ENCODE peak calls at places on chromosomes 7 and 10, in ten cellular contexts. J is ovary, K is suprapubic skin, O is sigmoid colon, F is IMR-90, U is transverse colon, D is breast epithelium, B is NB4, I is uterus, X is body of pancreas. G is an unnamed sample.

GRCh38 chr10:122346326-122346950 is 28.1 kb upstream of the PLEKHA1 start:
- DNase-seq in F (no peak), U (no peak), I (no peak), K (no peak), X (no peak), O (no peak), D (no peak), J (no peak), B (no peak), G (no peak)

GRCh38 chr10:79435271-79436065 is 10.0 kb downstream of the ZCCHC24 start:
- DNase-seq in K (peak), F (peak), D (no peak), X (no peak), U (no peak), J (peak), B (peak), I (peak), O (peak), G (no peak)

GRCh38 chr10:17737021-17737965 is 14.7 kb upstream of the TMEM236 start:
- DNase-seq in F (peak), J (peak), K (no peak), X (peak), U (no peak), O (no peak), I (no peak), D (no peak), B (peak), G (no peak)

GRCh38 chr10:98610301-98610700 is 163.6 kb upstream of the HPS1 start:
- DNase-seq in O (no peak), X (no peak), U (no peak), B (no peak), D (no peak), F (no peak), I (no peak), K (no peak), J (no peak), G (no peak)

GRCh38 chr7:51251292-51251691 is 65.3 kb downstream of the COBL start:
- DNase-seq in F (no peak), O (no peak), D (no peak), K (no peak), J (no peak), X (no peak), I (no peak), U (no peak), B (no peak), G (no peak)

GRCh38 chr7:74449809-74450397 is 3.8 kb upstream of the GTF2IRD1 start:
- DNase-seq in B (peak), X (peak), D (no peak), J (peak), K (peak), O (no peak), F (peak), I (peak), U (peak), G (peak)

GRCh38 chr10:57809961-57810360 is 457.7 kb downstream of the IPMK start:
- DNase-seq in D (no peak), K (no peak), J (no peak), F (no peak), B (no peak), I (no peak), U (no peak), X (no peak), O (no peak), G (no peak)

GRCh38 chr10:37947526-37947925 is 28.9 kb downstream of the ZNF25 start:
- DNase-seq in K (no peak), D (no peak), J (no peak), F (no peak), O (no peak), X (no peak), B (no peak), I (no peak), U (no peak), G (no peak)

GRCh38 chr7:114760477-114760876 is 161.4 kb upstream of the MDFIC start:
- DNase-seq in U (no peak), X (no peak), J (no peak), K (no peak), B (no peak), D (no peak), O (no peak), F (no peak), I (no peak), G (no peak)

GRCh38 chr10:23110722-23111660 is 15.6 kb downstream of the MSRB2 start:
- DNase-seq in B (no peak), F (no peak), O (no peak), I (no peak), J (no peak), D (no peak), K (no peak), X (no peak), U (no peak), G (no peak)

GRCh38 chr10:116660860-116661259 is 40.1 kb downstream of the PNLIPRP2 start:
- DNase-seq in D (no peak), B (no peak), J (no peak), O (no peak), X (no peak), F (no peak), U (no peak), K (no peak), I (no peak), G (no peak)

GRCh38 chr10:128095023-128095752 is 31.0 kb downstream of the MKI67 start:
- DNase-seq in O (no peak), I (no peak), F (no peak), K (no peak), J (no peak), B (peak), D (no peak), X (no peak), U (peak), G (no peak)

GRCh38 chr10:95346715-95347401 is 56.1 kb upstream of the PDLIM1 start:
- DNase-seq in X (no peak), O (no peak), F (no peak), I (no peak), U (no peak), D (no peak), B (no peak), J (no peak), K (no peak), G (no peak)

GRCh38 chr7:152133804-152134203 is 108.3 kb downstream of the GALNT11 start:
- DNase-seq in J (no peak), U (no peak), K (no peak), B (no peak), I (no peak), F (no peak), X (no peak), O (no peak), D (no peak), G (no peak)
- TF ChIP-seq POLR2A in J (no peak), U (no peak), K (no peak), B (no peak), I (no peak), F (no peak), X (no peak), O (no peak), D (no peak), G (no peak)

DNA sequence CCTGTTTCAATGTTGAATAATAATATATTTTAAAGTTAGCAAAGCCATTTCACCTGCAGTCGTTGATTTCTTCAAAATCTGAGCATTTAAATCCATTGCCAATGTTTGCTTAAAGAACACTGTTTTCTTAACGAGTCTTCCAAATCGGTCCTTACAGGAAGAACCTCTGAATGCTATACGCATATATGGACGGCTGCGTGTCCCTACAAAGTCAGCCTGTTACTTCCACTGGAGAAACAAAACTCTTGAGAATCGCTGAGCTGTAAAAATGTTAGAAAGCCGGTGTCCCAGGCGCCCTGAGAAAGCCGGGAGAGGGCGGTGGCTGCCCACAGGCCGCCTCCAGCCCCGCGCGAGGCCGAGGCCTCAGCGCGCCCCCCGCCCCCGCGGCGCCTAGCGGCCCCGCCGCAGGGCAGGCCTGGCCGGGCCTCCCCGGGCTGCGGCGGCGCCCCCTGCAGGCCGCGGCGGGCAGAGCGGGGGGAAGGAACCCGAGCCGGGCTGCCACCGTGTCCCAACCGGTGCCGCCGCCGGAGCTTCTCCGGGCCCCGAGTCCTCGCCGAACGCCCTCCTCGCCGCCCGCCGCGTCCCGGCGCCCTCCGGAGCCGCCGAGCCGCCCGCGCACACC is at the start of gene FHIP2A:
- DNase-seq in U (peak), O (peak), B (peak), J (peak), K (peak), F (peak), X (peak), I (peak), D (peak), G (peak)
- TF ChIP-seq POLR2A in U (no peak), O (no peak), B (peak), J (peak), K (peak), F (peak), X (peak), I (no peak), D (no peak), G (peak)

GRCh38 chr10:8359467-8359866 is 305.0 kb downstream of the GATA3 start:
- DNase-seq in I (no peak), U (no peak), O (no peak), B (no peak), X (no peak), K (no peak), J (no peak), D (no peak), F (no peak), G (no peak)

GRCh38 chr10:8360814-8361509 is 306.5 kb downstream of the GATA3 start:
- DNase-seq in U (no peak), I (no peak), B (no peak), K (no peak), F (no peak), O (no peak), D (no peak), X (no peak), J (no peak), G (no peak)

GRCh38 chr10:8352696-8353095 is 298.2 kb downstream of the GATA3 start:
- DNase-seq in K (no peak), J (no peak), X (no peak), B (no peak), D (no peak), F (no peak), I (no peak), U (no peak), O (no peak), G (no peak)

GRCh38 chr10:8360365-8360764 is 305.9 kb downstream of the GATA3 start:
- DNase-seq in J (no peak), F (no peak), U (no peak), K (no peak), X (no peak), D (no peak), B (no peak), O (no peak), I (no peak), G (no peak)

GRCh38 chr10:8356283-8356682 is 301.8 kb downstream of the GATA3 start:
- DNase-seq in F (no peak), U (no peak), D (no peak), J (no peak), B (no peak), X (no peak), I (no peak), K (no peak), O (no peak), G (no peak)
- TF ChIP-seq POLR2A in F (no peak), U (no peak), D (no peak), J (no peak), B (no peak), X (no peak), I (no peak), K (no peak), O (no peak), G (no peak)

GRCh38 chr10:46022978-46023702 is 7.3 kb downstream of the NCOA4 start:
- DNase-seq in D (peak), J (peak), B (peak), F (peak), K (peak), U (peak), X (peak), O (peak), I (peak), G (peak)
- TF ChIP-seq POLR2A in D (no peak), J (no peak), B (peak), F (peak), K (peak), U (peak), X (no peak), O (no peak), I (no peak), G (no peak)

DNA sequence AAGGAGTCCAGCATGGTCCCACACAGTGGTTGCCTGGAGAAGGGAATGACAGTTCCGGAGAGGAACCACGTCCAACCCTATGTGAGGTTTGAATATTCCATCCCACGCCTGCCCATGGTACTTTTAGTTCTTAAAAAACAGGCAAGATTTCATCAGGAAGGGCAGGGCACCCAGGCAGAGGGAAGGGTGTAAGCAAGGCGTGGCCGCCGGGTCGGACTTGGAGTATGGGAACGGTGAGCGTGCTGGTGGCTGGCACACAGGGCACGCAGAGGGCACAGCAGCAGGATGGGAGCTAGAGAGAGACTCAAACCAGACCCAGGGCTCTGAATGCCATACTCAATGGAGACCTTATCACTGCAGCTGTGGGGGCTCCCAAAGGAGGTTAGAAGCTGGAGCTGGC is 34.3 kb downstream of the FAM53B start:
- DNase-seq in B (no peak), U (peak), O (no peak), D (no peak), K (peak), J (no peak), I (no peak), F (no peak), X (no peak), G (no peak)
- TF ChIP-seq POLR2A in B (no peak), U (peak), O (no peak), D (no peak), K (no peak), J (no peak), I (no peak), F (no peak), X (no peak), G (no peak)

DNA sequence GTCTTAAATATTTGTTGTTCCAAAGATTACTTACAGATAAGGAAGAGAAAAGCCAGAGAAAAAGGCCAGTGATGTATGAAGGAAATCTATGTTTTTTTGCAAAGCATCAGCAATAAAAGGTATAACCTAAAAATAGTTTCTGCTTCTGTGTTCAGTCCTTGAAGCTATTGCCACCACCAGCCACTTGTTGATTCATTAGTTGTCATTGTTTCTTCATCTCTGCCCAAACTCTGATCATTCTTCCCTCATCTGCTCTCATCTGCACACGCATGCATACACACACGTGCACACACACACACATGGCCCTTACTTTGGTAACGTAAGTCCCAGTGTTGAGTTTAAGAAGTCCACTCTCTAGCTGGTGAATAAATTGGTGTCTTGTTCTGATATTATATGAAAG is 540.7 kb downstream of the GATA3 start:
- DNase-seq in I (no peak), O (no peak), B (no peak), U (no peak), K (no peak), J (no peak), X (no peak), F (no peak), D (no peak), G (no peak)
- TF ChIP-seq POLR2A in I (no peak), O (no peak), B (no peak), U (no peak), K (no peak), J (no peak), X (no peak), F (no peak), D (no peak), G (no peak)